ENCODE peak calls at places on chromosomes 6 and 20, in six cellular contexts. H, U, T, F, P and Y are unnamed samples. For H3K4me1, the result is how much of the 10 kb centered on the place peaks cover.

GRCh38 chr20:34190679-34191090 is 50.5 kb upstream of the ASIP start:
- DNase-seq in H (peak), U (peak), T (peak), F (peak), P (peak), Y (peak)

GRCh38 chr6:115898246-115898645 is 162.4 kb downstream of the FRK start:
- DNase-seq in H (no peak), U (no peak), T (no peak), F (no peak), P (no peak), Y (no peak)

GRCh38 chr6:122789078-122789861 is at the start of gene SMPDL3A:
- DNase-seq in H (peak), U (peak), T (peak), F (peak), P (no peak), Y (peak)

GRCh38 chr20:18272451-18272850 is 15.9 kb upstream of the ZNF133 start:
- DNase-seq in H (peak), U (peak), T (no peak), F (peak), P (no peak), Y (no peak)

GRCh38 chr6:11093065-11093590 is 506 bp upstream of the SMIM13 start:
- DNase-seq in H (no peak), U (no peak), T (no peak), F (no peak), P (no peak), Y (peak)

GRCh38 chr6:154277578-154278128 is 79.0 kb downstream of the IPCEF1 start:
- DNase-seq in H (no peak), U (no peak), T (no peak), F (no peak), P (no peak), Y (no peak)

GRCh38 chr20:33668087-33668790 is 1.5 kb downstream of the ACTL10 start:
- DNase-seq in H (no peak), U (peak), T (no peak), F (peak), P (no peak), Y (peak)

GRCh38 chr20:48697845-48698491 is 129.8 kb downstream of the PREX1 start:
- DNase-seq in H (peak), U (peak), T (peak), F (no peak), P (no peak), Y (peak)

GRCh38 chr6:141483561-141484061 is 649.1 kb upstream of the GJE1 start:
- DNase-seq in H (no peak), U (no peak), T (no peak), F (no peak), P (peak), Y (no peak)

GRCh38 chr20:46074006-46074405 is 15.8 kb downstream of the NCOA5 start:
- DNase-seq in H (no peak), U (no peak), T (no peak), F (peak), P (no peak), Y (no peak)

GRCh38 chr20:58141971-58142842 is 86.2 kb downstream of the ANKRD60 start:
- DNase-seq in H (no peak), U (no peak), T (peak), F (no peak), P (no peak), Y (no peak)

GRCh38 chr6:119218548-119218947 is 131.0 kb downstream of the MAN1A1 start:
- DNase-seq in H (no peak), U (no peak), T (no peak), F (no peak), P (no peak), Y (no peak)

GRCh38 chr6:94254689-94255088 is 835.3 kb upstream of the EPHA7 start:
- DNase-seq in H (no peak), U (no peak), T (no peak), F (peak), P (no peak), Y (no peak)

GRCh38 chr6:37180075-37180474 is 10.1 kb downstream of the PIM1 start:
- DNase-seq in H (no peak), U (no peak), T (no peak), F (no peak), P (no peak), Y (no peak)

GRCh38 chr6:118799826-118800225 is 94.1 kb upstream of the ASF1A start:
- DNase-seq in H (no peak), U (no peak), T (no peak), F (no peak), P (no peak), Y (no peak)

GRCh38 chr6:5132741-5133140 is 47.6 kb downstream of the PPP1R3G start:
- DNase-seq in H (peak), U (peak), T (no peak), F (peak), P (peak), Y (peak)

GRCh38 chr6:136992113-136992512 is 52.7 kb downstream of the IL20RA start:
- DNase-seq in H (no peak), U (no peak), T (no peak), F (no peak), P (no peak), Y (no peak)

GRCh38 chr6:140427842-140428241 is 1053.4 kb upstream of the CITED2 start:
- DNase-seq in H (no peak), U (no peak), T (no peak), F (peak), P (no peak), Y (no peak)

GRCh38 chr6:149065658-149066556 is 251.6 kb upstream of the TAB2 start:
- DNase-seq in H (no peak), U (peak), T (no peak), F (no peak), P (peak), Y (no peak)

GRCh38 chr20:57126481-57127092 is 139.9 kb downstream of the BMP7 start:
- DNase-seq in H (no peak), U (no peak), T (peak), F (no peak), P (no peak), Y (peak)

GRCh38 chr20:44967207-44967807 is 995 bp downstream of the STK4 start:
- DNase-seq in H (no peak), U (no peak), T (no peak), F (no peak), P (peak), Y (no peak)
- TF ChIP-seq CTCF in H (no peak), U (no peak), T (no peak), F (no peak), P (no peak), Y (no peak)

GRCh38 chr20:62368303-62368628 is 1.2 kb upstream of the LAMA5 start:
- DNase-seq in H (no peak), U (no peak), T (no peak), F (no peak), P (no peak), Y (no peak)
- H3K4me1 ChIP-seq in H (half or more), U (half or more), T (half or more), F (under half), P (under half), Y (half or more)

GRCh38 chr20:8756410-8756809 is 312.5 kb upstream of the PLCB4 start:
- DNase-seq in H (no peak), U (no peak), T (no peak), F (no peak), P (no peak), Y (no peak)

GRCh38 chr20:8755340-8756118 is 313.4 kb upstream of the PLCB4 start:
- DNase-seq in H (no peak), U (no peak), T (no peak), F (no peak), P (no peak), Y (no peak)

DNA sequence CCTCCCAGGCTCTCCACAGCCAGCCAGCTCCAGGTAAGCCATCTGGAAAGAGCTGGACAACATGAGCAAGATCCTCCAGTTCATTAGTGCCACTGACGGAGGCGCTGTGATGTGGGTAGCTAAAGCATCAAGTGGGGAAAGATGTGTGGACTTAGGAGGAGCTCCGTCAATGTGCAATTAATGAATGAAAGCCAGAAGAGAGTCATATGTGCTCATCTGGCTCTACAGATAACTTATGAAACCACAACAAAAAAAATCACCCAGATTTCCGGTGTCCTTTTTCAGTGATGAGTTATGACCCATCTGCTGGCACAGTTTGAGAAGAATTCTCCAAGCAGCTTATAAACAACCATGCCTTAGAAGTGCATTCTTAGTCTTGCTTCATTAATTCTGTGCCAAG is 311.7 kb upstream of the PLCB4 start:
- DNase-seq in H (no peak), U (no peak), T (no peak), F (no peak), P (no peak), Y (no peak)
- TF ChIP-seq CTCF in H (no peak), U (no peak), T (no peak), F (no peak), P (no peak), Y (no peak)

DNA sequence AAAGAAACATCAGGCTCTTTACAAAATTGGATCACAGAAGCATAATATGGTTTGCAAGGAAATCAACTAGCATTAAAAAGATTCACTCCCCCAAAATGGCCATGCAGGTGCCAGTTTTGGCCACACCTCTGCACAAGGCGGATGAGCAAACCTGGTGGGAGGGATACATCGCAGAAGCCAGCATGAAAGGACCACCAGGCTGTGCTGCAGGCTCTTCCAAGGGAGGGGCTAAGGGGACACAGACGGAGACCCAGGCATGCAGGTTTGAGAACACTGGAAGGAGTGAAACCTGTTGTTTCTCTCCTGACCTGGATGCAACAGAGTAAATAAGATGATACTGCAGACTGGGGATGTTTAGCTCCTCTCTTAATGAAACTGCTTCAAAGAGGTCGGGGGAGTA is 612.5 kb downstream of the PTPRT start:
- DNase-seq in H (no peak), U (no peak), T (no peak), F (no peak), P (no peak), Y (no peak)
- H3K4me1 ChIP-seq in H (under half), U (under half), T (under half), F (under half), P (under half), Y (under half)